ENCODE peak calls at places on chromosomes 5 and 9, in four cellular contexts. B is dorsolateral prefrontal cortex, M is cardiac fibroblast, G is Panc1. T is an unnamed sample.

GRCh38 chr5:4868140-4868735 is 271.9 kb upstream of the ADAMTS16 start:
- DNase-seq in M (peak), B (peak), G (peak), T (peak)

GRCh38 chr5:51500-51823 is 40.5 kb upstream of the PLEKHG4B start:
- DNase-seq in B (no peak), M (no peak), G (no peak), T (no peak)

GRCh38 chr9:119477197-119477596 is 108.0 kb upstream of the BRINP1 start:
- DNase-seq in G (no peak), B (no peak), M (no peak), T (no peak)

GRCh38 chr5:107466233-107466769 is 204.4 kb downstream of the EFNA5 start:
- DNase-seq in M (peak), B (no peak), G (no peak), T (no peak)

GRCh38 chr9:88578486-88579362 is 43.7 kb downstream of the NXNL2 start:
- DNase-seq in G (peak), B (peak), M (peak), T (peak)

GRCh38 chr5:151601376-151601775 is 10.2 kb upstream of the FAT2 start:
- DNase-seq in G (no peak), B (no peak), M (no peak), T (no peak)

GRCh38 chr9:31908158-31908890 is 476.1 kb upstream of the ACO1 start:
- DNase-seq in G (no peak), M (no peak), B (no peak), T (no peak)

GRCh38 chr5:10668697-10669096 is 92.3 kb downstream of the DAP start:
- DNase-seq in B (no peak), M (no peak), G (no peak), T (no peak)

GRCh38 chr9:70832487-70832886 is 288.9 kb downstream of the TRPM3 start:
- DNase-seq in M (peak), B (no peak), G (no peak), T (no peak)

GRCh38 chr5:171493646-171494393 is 74.4 kb downstream of the FGF18 start:
- DNase-seq in B (no peak), M (no peak), G (no peak), T (no peak)

GRCh38 chr9:127817881-127818434 is 15.3 kb downstream of the FPGS start:
- DNase-seq in G (no peak), M (no peak), B (peak), T (no peak)

GRCh38 chr5:142717582-142718215 is 31.8 kb upstream of the FGF1 start:
- DNase-seq in B (peak), M (peak), G (no peak), T (no peak)

GRCh38 chr5:39648539-39649200 is 223.9 kb upstream of the DAB2 start:
- DNase-seq in B (no peak), G (no peak), M (no peak), T (no peak)

DNA sequence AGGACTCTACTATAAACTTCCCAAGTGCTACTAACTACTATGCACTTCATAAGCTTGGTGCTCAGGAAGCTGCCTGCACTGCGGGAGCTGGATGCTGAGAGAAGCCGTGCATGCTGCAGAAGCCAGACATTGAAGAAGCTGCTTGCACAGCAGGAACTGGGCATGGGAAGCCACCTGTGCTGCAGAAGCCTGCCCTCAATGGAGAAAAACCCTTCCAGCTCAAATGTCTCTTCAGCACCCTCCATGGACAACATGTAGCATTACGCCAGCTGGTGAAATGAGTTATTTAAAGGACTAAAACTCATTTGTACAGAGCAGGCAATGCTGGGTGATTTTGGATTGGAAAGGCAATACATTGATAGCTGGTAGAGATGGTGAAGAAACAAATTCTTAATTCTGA is 247.2 kb downstream of the KIF4B start:
- DNase-seq in B (peak), M (no peak), G (no peak), T (no peak)
- TF ChIP-seq CTCF in B (no peak), M (no peak), G (no peak), T (peak)

DNA sequence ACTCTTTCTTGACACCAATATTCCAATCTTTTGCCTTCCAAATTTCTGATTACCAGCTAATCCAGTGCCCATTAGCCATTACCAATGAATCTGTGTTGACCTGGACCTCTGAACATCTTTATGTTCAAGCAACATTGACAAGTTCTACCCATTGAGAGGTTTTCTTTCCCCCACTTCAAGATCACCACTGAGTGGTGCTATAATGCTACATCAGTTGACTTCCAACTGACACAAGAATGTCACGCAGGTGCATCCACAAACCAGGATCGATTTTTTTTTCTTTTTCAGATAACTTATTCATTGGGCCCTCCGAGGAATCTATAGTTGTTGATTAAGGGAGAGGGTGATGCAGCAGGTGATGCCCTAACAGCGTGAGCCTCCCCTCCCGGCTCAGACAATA is 102.6 kb downstream of the SLC1A3 start:
- DNase-seq in M (no peak), B (no peak), G (no peak), T (no peak)
- TF ChIP-seq CTCF in M (no peak), B (no peak), G (peak), T (no peak)

GRCh38 chr9:116152941-116153764 is 438 bp upstream of the PAPPA start:
- DNase-seq in M (peak), G (no peak), B (no peak), T (no peak)

GRCh38 chr9:116151199-116151598 is 2.4 kb upstream of the PAPPA start:
- DNase-seq in G (no peak), B (no peak), M (no peak), T (no peak)

GRCh38 chr9:116153765-116154333 is at the start of gene PAPPA:
- DNase-seq in M (no peak), B (no peak), G (no peak), T (no peak)

GRCh38 chr9:116151966-116152381 is 1.6 kb upstream of the PAPPA start:
- DNase-seq in G (no peak), B (no peak), M (peak), T (no peak)

GRCh38 chr9:116152390-116152789 is 1.2 kb upstream of the PAPPA start:
- DNase-seq in G (no peak), M (peak), B (no peak), T (no peak)
- TF ChIP-seq CTCF in G (peak), M (peak), B (peak), T (peak)

GRCh38 chr5:103234239-103234975 is 24.2 kb upstream of the MACIR start:
- DNase-seq in G (no peak), B (no peak), M (peak), T (no peak)

GRCh38 chr5:103228056-103228455 is 30.5 kb upstream of the MACIR start:
- DNase-seq in G (no peak), M (no peak), B (no peak), T (no peak)

GRCh38 chr5:103235891-103236290 is 22.7 kb upstream of the MACIR start:
- DNase-seq in G (no peak), B (no peak), M (no peak), T (no peak)

GRCh38 chr5:103228588-103228987 is 30.0 kb upstream of the MACIR start:
- DNase-seq in M (no peak), B (no peak), G (no peak), T (no peak)

DNA sequence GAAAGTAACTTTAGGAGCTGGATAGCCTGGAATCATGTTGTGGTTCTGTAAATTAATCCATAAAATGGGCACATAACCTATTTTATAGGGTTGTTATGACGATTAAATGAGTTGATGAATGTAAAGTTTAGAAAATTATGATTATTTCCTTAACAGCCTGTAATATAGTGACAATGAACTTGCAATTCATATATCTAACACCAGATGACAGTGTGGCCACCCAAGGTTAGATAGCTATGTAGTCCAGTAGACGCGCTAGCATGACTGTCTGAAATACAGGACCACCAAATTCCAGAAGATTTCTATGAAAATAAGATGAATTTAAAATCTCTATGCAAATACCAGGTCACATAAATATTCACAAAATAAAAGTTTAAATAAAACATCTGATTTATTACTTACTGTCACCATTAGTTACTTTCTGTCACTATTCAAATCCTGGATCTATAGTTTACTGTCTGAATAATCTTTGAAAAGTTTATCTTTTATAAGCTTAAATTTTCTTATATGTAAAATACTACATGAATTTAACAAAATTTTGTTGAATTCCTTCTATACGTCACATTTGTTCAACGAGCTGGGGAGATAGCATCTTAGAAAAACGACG is 26.1 kb upstream of the MACIR start:
- DNase-seq in M (peak), G (peak), B (no peak), T (no peak)
- TF ChIP-seq CTCF in M (peak), G (peak), B (peak), T (peak)

DNA sequence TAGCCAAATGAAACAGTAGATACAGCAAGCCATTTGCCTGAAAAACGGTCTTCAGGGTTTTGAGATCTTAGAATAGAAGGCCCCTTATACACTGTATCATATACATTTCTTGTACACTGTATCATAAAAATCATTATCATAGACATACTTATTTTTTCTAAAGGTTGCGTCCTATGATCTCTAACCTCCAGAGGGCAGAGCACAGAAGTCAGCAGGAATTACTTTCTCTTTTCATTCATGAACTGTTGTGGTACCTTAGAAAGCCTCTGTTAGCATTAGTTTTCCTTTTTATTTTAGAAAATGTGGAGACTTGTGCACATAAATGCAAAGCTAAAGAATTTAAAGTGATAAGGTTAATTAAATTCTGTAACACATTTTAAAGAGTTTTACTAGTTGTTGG is 115.4 kb downstream of the OXCT1 start:
- DNase-seq in B (no peak), M (peak), G (no peak), T (no peak)
- TF ChIP-seq CTCF in B (no peak), M (no peak), G (peak), T (no peak)

DNA sequence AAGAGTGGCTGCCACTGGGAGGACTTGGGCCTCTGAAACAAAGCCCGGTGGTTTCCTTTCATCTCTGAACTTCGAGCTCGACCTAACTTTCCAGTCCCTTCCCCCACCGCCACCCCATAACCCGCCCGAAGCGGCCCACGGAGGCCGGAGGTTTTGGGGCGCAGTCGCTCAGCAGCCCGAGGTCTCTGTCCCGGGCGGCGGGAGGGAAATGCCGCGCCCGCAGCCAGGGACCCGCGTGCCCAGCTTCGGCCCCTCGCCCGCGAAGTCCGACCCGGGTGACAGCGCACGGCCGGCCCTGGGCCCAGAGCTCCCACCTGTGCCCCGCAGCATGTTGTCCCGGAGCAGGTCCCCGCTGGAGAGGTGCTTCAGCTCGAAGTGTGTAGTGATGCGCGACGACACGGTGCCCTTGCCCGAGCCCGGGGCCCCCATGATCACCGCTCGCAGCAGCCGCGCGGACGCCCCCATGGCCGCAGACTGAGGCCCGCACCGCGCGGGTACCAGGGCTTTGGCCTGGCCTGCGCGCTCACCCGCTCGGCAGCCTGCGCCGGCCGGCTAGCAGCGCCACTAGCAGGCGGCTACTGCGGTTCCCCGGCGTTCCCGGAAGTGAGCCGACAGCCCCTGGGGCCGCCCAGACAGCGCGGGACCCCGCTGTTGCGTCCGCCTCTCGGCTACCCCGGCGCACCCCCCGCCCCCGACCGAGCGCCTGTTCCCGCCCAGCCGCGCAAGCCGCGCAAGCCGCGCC is at the start of gene AK3:
- DNase-seq in G (no peak), B (peak), M (peak), T (peak)
- TF ChIP-seq CTCF in G (no peak), B (no peak), M (no peak), T (no peak)

T was measured in mesothelial cell of epicardium.